ENCODE peak calls at places on chromosomes 7 and 10, in seven cellular contexts. X is omental fat pad, Y is RWPE1, I is cardiac muscle cell, F is endothelial cell, S is heart right ventricle, E is left ventricle myocardium inferior. M is an unnamed sample.

GRCh38 chr7:43491123-43491522 is 91.8 kb upstream of the STK17A start:
- DNase-seq in X (no peak), Y (no peak), I (no peak), F (no peak), S (no peak), E (no peak), M (no peak)

GRCh38 chr7:54985405-54986360 is 33.1 kb upstream of the EGFR start:
- DNase-seq in X (no peak), Y (peak; percentile 87), I (no peak), F (no peak), S (no peak), E (no peak), M (no peak)

GRCh38 chr10:51468424-51468823 is 231.0 kb downstream of the CSTF2T start:
- DNase-seq in X (no peak), Y (no peak), I (no peak), F (no peak), S (no peak), E (no peak), M (no peak)

GRCh38 chr7:137674064-137674463 is 172.7 kb downstream of the DGKI start:
- DNase-seq in X (no peak), Y (no peak), I (no peak), F (no peak), S (no peak), E (no peak), M (no peak)

GRCh38 chr10:62183442-62183841 is 85.2 kb downstream of the RTKN2 start:
- DNase-seq in X (no peak), Y (no peak), I (no peak), F (no peak), S (no peak), E (no peak), M (no peak)

GRCh38 chr7:127347567-127348246 is 44.8 kb downstream of the ZNF800 start:
- DNase-seq in X (no peak), Y (peak; percentile 59), I (peak; percentile 87), F (peak; percentile 87), S (peak; percentile 24), E (peak; percentile 64), M (peak; percentile 81)

GRCh38 chr7:84372155-84372621 is 177.6 kb upstream of the SEMA3A start:
- DNase-seq in X (no peak), Y (peak; percentile 42), I (no peak), F (no peak), S (no peak), E (no peak), M (no peak)

GRCh38 chr7:80609732-80610131 is 28.7 kb upstream of the CD36 start:
- DNase-seq in X (no peak), Y (no peak), I (no peak), F (no peak), S (no peak), E (no peak), M (no peak)

GRCh38 chr7:127730658-127731276 is 78.8 kb downstream of the SND1 start:
- DNase-seq in X (no peak), Y (no peak), I (no peak), F (no peak), S (no peak), E (no peak), M (no peak)

GRCh38 chr7:69067397-69067796 is 530.9 kb upstream of the AUTS2 start:
- DNase-seq in X (no peak), Y (no peak), I (peak; percentile 47), F (no peak), S (no peak), E (no peak), M (peak; percentile 21)

GRCh38 chr7:106358103-106358663 is 73.4 kb upstream of the NAMPT start:
- DNase-seq in X (no peak), Y (no peak), I (no peak), F (no peak), S (no peak), E (no peak), M (no peak)

GRCh38 chr7:79304711-79305110 is 148.8 kb downstream of the MAGI2 start:
- DNase-seq in X (no peak), Y (no peak), I (no peak), F (no peak), S (no peak), E (no peak), M (no peak)

GRCh38 chr7:22821702-22822485 is 755 bp downstream of the TOMM7 start:
- DNase-seq in X (no peak), Y (no peak), I (no peak), F (no peak), S (no peak), E (no peak), M (no peak)

GRCh38 chr10:15391491-15391890 is 20.4 kb upstream of the FAM171A1 start:
- DNase-seq in X (no peak), Y (no peak), I (no peak), F (no peak), S (no peak), E (no peak), M (no peak)

GRCh38 chr7:149766215-149766614 is 7.2 kb downstream of the ZNF467 start:
- DNase-seq in X (no peak), Y (no peak), I (no peak), F (no peak), S (no peak), E (no peak), M (no peak)

GRCh38 chr10:89327803-89328441 is at the start of gene IFIT3:
- DNase-seq in X (no peak), Y (peak; percentile 86), I (peak; percentile 57), F (peak; percentile 60), S (peak; percentile 84), E (peak; percentile 64), M (peak; percentile 47)

GRCh38 chr10:60041489-60042133 is 135.3 kb upstream of the CCDC6 start:
- DNase-seq in X (no peak), Y (no peak), I (no peak), F (no peak), S (no peak), E (no peak), M (no peak)

GRCh38 chr10:100817268-100817839 is 72.0 kb downstream of the PAX2 start:
- DNase-seq in X (no peak), Y (no peak), I (peak; percentile 52), F (peak; percentile 44), S (no peak), E (no peak), M (no peak)

GRCh38 chr7:21318190-21318915 is 109.5 kb upstream of the SP4 start:
- DNase-seq in X (no peak), Y (peak; percentile 31), I (no peak), F (no peak), S (no peak), E (no peak), M (no peak)

GRCh38 chr7:55588379-55588699 is 16.0 kb upstream of the VOPP1 start:
- DNase-seq in X (no peak), Y (no peak), I (no peak), F (no peak), S (no peak), E (no peak), M (no peak)

DNA sequence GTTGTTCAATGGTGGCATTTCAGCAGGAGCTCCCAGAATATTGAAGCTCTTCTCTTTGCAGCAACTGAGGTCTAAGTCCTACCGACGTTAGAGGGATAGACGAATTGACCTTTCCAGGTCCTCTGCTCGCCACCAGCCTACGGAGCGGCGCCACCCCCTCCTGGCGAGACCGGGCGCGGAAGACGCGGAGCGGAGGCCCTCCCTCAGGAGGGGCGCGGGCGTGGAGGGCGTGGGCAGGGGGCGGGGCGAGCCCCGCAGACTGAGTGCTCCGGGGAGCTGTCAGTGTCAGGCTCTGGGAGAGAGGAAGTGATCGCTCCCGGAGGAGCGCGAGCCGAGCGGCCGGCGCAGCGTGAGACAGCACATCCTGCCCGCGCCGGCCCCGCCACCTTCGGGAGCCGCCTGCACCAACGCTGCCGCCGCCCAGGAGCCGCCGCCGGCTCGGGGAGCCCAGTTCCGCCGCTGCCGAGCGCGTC is at the start of gene DYNC1I1:
- DNase-seq in X (peak; percentile 23), Y (peak; percentile 59), I (peak; percentile 90), F (peak; percentile 69), S (peak; percentile 77), E (peak; percentile 81), M (peak; percentile 85)
- TF ChIP-seq CTCF in X (no peak), Y (no peak), I (no peak), F (no peak), S (no peak), E (peak; percentile 32), M (no peak)

DNA sequence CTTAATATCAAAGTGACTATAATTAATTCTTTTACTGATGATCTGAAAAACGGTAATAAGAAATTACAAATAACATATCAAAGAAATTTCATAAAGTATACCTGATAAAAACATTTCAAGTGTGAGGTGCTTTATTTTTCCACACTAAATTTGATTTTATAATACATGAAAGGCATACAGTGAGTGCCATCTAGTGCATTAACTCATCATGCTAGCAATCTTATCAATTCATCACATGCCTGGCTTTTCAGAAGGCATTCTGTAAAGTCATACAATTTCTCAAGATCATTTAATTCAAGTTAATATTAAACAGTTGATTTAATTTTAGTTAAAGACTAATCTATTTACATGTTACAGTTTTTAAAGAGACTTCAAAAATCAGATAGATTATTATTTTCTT is 1020.9 kb downstream of the GATA3 start:
- DNase-seq in X (no peak), Y (no peak), I (no peak), F (no peak), S (no peak), E (no peak), M (no peak)
- TF ChIP-seq CTCF in X (no peak), Y (no peak), I (no peak), F (no peak), S (no peak), E (no peak), M (no peak)

GRCh38 chr7:28362812-28363211 is 49.5 kb upstream of the CREB5 start:
- DNase-seq in X (no peak), Y (no peak), I (no peak), F (no peak), S (no peak), E (no peak), M (no peak)

GRCh38 chr7:28369523-28369922 is 42.8 kb upstream of the CREB5 start:
- DNase-seq in X (no peak), Y (no peak), I (no peak), F (no peak), S (no peak), E (no peak), M (no peak)

GRCh38 chr7:28358423-28358868 is 53.9 kb upstream of the CREB5 start:
- DNase-seq in X (no peak), Y (peak; percentile 80), I (no peak), F (no peak), S (no peak), E (no peak), M (no peak)

GRCh38 chr7:28360739-28361138 is 51.6 kb upstream of the CREB5 start:
- DNase-seq in X (no peak), Y (no peak), I (no peak), F (no peak), S (no peak), E (no peak), M (no peak)

DNA sequence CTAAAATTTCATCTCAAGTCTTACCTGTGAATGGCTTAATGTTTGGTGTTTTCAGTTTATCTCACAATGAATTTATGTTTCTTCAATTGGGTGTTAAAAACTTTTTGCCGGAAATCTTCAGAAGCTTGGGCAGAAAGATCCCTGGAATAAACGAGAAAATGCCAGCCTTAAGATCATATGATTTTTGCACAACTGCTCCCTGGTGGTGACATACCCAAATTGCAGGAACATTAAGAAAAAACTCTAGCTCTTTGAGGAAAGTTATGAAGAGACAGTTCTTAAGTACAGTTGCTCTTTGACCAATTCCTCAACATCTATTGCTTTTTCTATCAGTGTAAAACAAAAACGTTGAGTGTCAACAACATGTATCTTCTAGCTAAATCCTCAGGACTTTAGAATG is 48.2 kb upstream of the CREB5 start:
- DNase-seq in X (no peak), Y (no peak), I (no peak), F (no peak), S (no peak), E (no peak), M (no peak)
- TF ChIP-seq CTCF in X (no peak), Y (no peak), I (peak; percentile 17), F (peak; percentile 72), S (no peak), E (no peak), M (peak; percentile 22)

GRCh38 chr7:45574521-45575500 is 643 bp downstream of the ADCY1 start:
- DNase-seq in X (no peak), Y (peak; percentile 32), I (peak; percentile 88), F (peak; percentile 61), S (no peak), E (peak; percentile 35), M (peak; percentile 77)
- TF ChIP-seq CTCF in X (no peak), Y (peak; percentile 18), I (no peak), F (no peak), S (no peak), E (peak; percentile 27), M (no peak)

M was measured in nephron progenitor cell.